ENCODE peak calls at places on chromosome 20, in six cellular contexts. S, I, U, L, K and W are unnamed samples.

GRCh38 chr20:8722277-8722928 is 346.5 kb upstream of the PLCB4 start:
- DNase-seq in I (peak; percentile 83), U (peak; percentile 60), K (no peak), L (peak; percentile 30), S (peak; percentile 59), W (peak; percentile 64)

GRCh38 chr20:17109307-17109706 is 117.5 kb upstream of the PCSK2 start:
- DNase-seq in K (no peak), L (no peak), S (no peak), I (no peak), U (no peak), W (no peak)

GRCh38 chr20:46195264-46196038 is 77.3 kb downstream of the CD40 start:
- DNase-seq in U (no peak), L (no peak), S (no peak), I (no peak), K (no peak), W (no peak)

GRCh38 chr20:50191566-50192363 is 1.1 kb downstream of the CEBPB start:
- DNase-seq in S (no peak), K (peak; percentile 76), L (no peak), U (peak; percentile 68), I (peak; percentile 42), W (no peak)

GRCh38 chr20:46681032-46681854 is 8.0 kb downstream of the TP53RK start:
- DNase-seq in K (peak; percentile 92), I (peak; percentile 82), U (peak; percentile 81), L (peak; percentile 27), S (no peak), W (peak; percentile 77)

GRCh38 chr20:16580127-16580526 is 6.9 kb upstream of the KIF16B start:
- DNase-seq in I (no peak), L (no peak), U (no peak), S (no peak), K (no peak), W (no peak)

GRCh38 chr20:53652859-53653520 is 59.4 kb upstream of the ZNF217 start:
- DNase-seq in L (no peak), S (no peak), I (no peak), U (peak; percentile 45), K (no peak), W (no peak)

GRCh38 chr20:44609511-44610312 is 27.3 kb downstream of the PKIG start:
- DNase-seq in S (peak; percentile 76), I (peak; percentile 95), L (no peak), U (peak; percentile 91), K (peak; percentile 98), W (peak; percentile 84)

GRCh38 chr20:47358672-47359532 is 2.4 kb upstream of the ZMYND8 start:
- DNase-seq in I (peak; percentile 100), U (peak; percentile 90), S (peak; percentile 49), L (no peak), K (no peak), W (peak; percentile 83)

GRCh38 chr20:53133134-53133533 is 161.0 kb downstream of the TSHZ2 start:
- DNase-seq in L (no peak), K (no peak), I (no peak), U (no peak), S (no peak), W (no peak)

GRCh38 chr20:7855545-7855944 is 84.7 kb downstream of the HAO1 start:
- DNase-seq in K (no peak), S (no peak), L (no peak), I (no peak), U (no peak), W (no peak)

GRCh38 chr20:58647814-58648501 is 3.1 kb upstream of the STX16 start:
- DNase-seq in I (no peak), U (no peak), K (peak; percentile 43), S (no peak), L (no peak), W (no peak)
- TF ChIP-seq ZNF274 in I (no peak), U (no peak), K (no peak), S (no peak), L (no peak), W (no peak)

GRCh38 chr20:32357869-32358631 is at the start of gene ASXL1:
- DNase-seq in U (peak; percentile 98), I (peak; percentile 99), K (peak; percentile 100), S (peak; percentile 92), L (peak; percentile 90), W (peak; percentile 94)

GRCh38 chr20:32356935-32357868 is 929 bp upstream of the ASXL1 start:
- DNase-seq in K (no peak), U (peak; percentile 72), I (peak; percentile 76), L (peak; percentile 84), S (peak; percentile 15), W (no peak)

GRCh38 chr20:32353848-32354496 is 4.2 kb upstream of the ASXL1 start:
- DNase-seq in S (no peak), U (no peak), K (no peak), I (no peak), L (no peak), W (no peak)

GRCh38 chr20:32354592-32355416 is 3.3 kb upstream of the ASXL1 start:
- DNase-seq in L (peak; percentile 59), K (no peak), U (peak; percentile 60), I (peak; percentile 93), S (no peak), W (no peak)

DNA sequence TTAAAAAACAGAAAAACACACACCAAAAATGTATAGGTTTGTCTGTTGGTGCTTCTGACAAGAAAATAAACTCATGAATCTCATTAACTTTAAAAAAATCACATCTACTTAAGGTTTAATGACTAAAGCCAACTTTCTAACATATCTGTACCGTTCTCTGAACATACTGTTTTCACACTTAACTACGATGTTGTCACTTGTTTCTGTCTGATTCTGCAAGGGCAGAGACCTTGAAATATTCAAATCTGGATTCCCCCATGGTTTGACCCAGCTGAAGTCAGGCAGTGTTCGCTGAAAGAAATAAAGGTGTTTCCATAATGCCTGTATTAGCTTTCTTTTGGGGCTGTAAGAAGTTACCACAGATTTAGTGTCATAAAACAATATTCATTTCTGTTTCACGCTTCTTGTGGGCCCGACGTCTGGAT is 2.7 kb upstream of the ASXL1 start:
- DNase-seq in U (no peak), S (no peak), L (peak; percentile 59), I (peak; percentile 56), K (no peak), W (no peak)
- H3K9ac ChIP-seq in U (no peak overlapping the region), S (peak overlapping the region; percentile 32), L (peak overlapping the region; percentile 60), I (peak overlapping the region; percentile 42), K (no peak overlapping the region), W (no peak overlapping the region)

DNA sequence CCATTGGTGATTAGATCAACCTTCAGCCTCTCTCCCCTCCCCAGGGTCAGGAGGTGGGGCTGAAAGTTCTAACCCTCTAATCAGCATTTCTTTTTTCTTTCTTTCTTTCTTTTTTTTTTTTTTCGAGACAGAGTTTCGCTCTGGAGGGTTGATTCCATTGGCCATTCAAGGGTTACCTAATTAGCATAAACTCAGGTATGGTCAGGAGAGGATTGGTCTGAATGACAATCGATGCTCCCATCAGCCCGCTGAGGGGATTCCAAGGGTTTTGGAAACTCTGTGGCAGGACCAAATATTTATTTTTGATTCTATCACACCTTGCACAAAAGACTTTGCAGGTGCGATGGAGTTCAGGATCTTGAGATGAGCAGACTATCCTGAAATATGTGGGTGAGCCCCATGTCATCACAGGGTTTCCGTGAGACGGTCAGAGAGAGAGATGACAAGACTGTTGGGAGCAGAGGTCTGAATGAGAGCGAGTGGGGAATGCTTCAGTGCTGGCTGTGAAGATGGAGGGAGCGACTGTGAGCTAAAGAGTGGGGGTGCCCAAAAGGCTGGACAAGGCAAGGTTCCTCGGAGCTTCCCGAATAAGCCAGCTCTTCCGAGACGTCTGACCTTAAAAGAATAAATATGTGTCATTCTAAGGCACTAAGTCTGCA is 107.1 kb downstream of the BMP7 start:
- DNase-seq in K (no peak), I (no peak), L (no peak), S (no peak), U (no peak), W (no peak)
- TF ChIP-seq ZNF274 in K (no peak), I (no peak), L (no peak), S (no peak), U (no peak), W (no peak)

GRCh38 chr20:3239026-3239866 is at the start of gene SLC4A11:
- DNase-seq in K (peak; percentile 84), S (peak; percentile 54), U (peak; percentile 52), L (no peak), I (peak; percentile 56), W (peak; percentile 50)
- H3K9ac ChIP-seq in K (peak within 1 kb of the TSS; percentile 50), S (peak within 1 kb of the TSS; percentile 63), U (peak within 1 kb of the TSS; percentile 14), L (no peak within 1 kb of the TSS), I (peak within 1 kb of the TSS; percentile 57), W (peak within 1 kb of the TSS; percentile 83)

DNA sequence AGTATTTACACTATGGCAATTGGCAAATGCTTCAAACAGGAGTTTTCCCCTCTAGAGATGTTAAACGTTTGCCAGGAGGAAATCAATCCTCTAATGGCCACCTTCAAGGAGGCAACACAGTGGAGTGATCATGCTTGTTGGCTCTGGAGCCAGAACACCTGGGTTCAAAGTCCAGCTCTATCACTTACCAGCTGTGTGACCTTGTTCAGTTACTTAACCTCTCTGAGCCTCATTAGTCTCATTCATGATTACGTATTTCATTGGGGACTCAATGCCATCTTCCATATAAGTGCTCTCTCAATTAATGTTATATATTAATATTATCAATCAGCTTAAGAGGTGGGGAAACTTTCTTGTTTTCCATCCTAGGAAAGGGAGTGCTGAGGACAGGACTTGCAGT is 26.1 kb downstream of the SLC52A3 start:
- DNase-seq in S (no peak), K (no peak), L (no peak), I (no peak), U (no peak), W (no peak)
- TF ChIP-seq ZNF274 in S (no peak), K (no peak), L (no peak), I (no peak), U (no peak), W (no peak)

DNA sequence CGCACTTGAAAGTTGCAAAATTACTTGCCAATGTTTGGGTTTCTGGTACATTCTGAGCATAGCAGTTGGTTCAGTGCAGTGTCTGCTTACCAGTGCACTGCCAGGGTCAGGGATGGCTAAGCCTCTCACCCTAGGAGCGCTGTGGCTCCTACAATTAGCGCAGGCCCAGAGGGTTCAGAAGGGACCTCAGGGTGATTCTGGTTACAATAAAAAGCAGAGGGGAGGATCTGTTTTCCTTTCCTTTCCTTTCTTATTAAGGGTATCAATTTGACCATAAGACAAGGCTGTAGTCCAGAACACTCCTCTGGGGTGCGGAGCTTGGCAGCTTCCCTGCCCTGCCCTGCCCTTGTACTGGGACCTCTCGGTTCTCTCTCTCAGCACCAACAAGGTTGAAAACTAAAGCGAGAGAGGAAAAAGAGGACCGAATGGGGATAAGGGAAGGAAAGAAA is 2.6 kb downstream of the MAFB start:
- DNase-seq in K (peak; percentile 54), S (no peak), L (no peak), U (no peak), I (no peak), W (no peak)
- H3K9ac ChIP-seq in K (no peak overlapping the region), S (no peak overlapping the region), L (no peak overlapping the region), U (no peak overlapping the region), I (no peak overlapping the region), W (no peak overlapping the region)

GRCh38 chr20:62524486-62524885 is 48.7 kb upstream of the GATA5 start:
- DNase-seq in L (no peak), S (no peak), K (no peak), U (peak; percentile 39), I (no peak), W (peak; percentile 22)
- TF ChIP-seq ZNF274 in L (no peak), S (no peak), K (no peak), U (no peak), I (no peak), W (no peak)

DNA sequence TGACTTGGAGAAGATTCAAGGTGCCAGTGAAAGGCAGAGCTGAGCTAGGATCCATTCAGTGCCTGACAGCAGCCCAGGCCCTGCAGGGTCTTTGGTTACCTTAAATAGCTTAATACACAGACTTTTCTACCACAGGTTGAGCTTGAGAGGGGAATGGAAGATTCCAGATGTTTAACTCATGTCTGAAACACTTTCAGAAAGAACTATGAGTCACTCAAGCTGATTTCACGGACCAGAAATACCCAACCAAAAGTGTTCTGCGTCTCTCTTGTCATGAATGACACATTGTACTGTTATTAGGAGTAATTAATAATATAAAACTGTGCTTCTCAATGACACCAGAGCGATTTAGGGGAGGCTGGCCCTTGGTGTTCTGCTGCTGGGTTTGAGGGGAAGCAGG is 6.4 kb upstream of the PMEPA1 start:
- DNase-seq in U (no peak), L (no peak), I (no peak), S (no peak), K (no peak), W (no peak)
- H3K9ac ChIP-seq in U (no peak overlapping the region), L (no peak overlapping the region), I (no peak overlapping the region), S (no peak overlapping the region), K (no peak overlapping the region), W (no peak overlapping the region)